ENCODE peak calls at places on chromosomes 1 and 21, in six cellular contexts. One of them, this sample, is unnamed.

GRCh38 chr21:34498623-34499022 is 13.4 kb downstream of the KCNE1 start:
- DNase-seq in left ventricle myocardium inferior: no peak
- DNase-seq in neuronal stem cell: no peak
- DNase-seq in RWPE1: no peak
- DNase-seq in ELR: no peak
- DNase-seq in CD4-positive, alpha-beta T cell: no peak
- DNase-seq in this sample: no peak

GRCh38 chr1:58765016-58765415 is 18.8 kb downstream of the JUN start:
- DNase-seq in left ventricle myocardium inferior: no peak
- DNase-seq in RWPE1: no peak
- DNase-seq in ELR: peak; percentile 86
- DNase-seq in CD4-positive, alpha-beta T cell: no peak
- DNase-seq in neuronal stem cell: no peak
- DNase-seq in this sample: no peak

GRCh38 chr1:221718391-221719277 is 23.3 kb downstream of the DUSP10 start:
- DNase-seq in CD4-positive, alpha-beta T cell: no peak
- DNase-seq in neuronal stem cell: no peak
- DNase-seq in ELR: peak; percentile 65
- DNase-seq in RWPE1: no peak
- DNase-seq in left ventricle myocardium inferior: no peak
- DNase-seq in this sample: no peak

GRCh38 chr1:155226910-155227260 is 18.4 kb downstream of the MTX1 start:
- DNase-seq in neuronal stem cell: peak; percentile 66
- DNase-seq in CD4-positive, alpha-beta T cell: no peak
- DNase-seq in ELR: peak; percentile 66
- DNase-seq in left ventricle myocardium inferior: peak; percentile 35
- DNase-seq in RWPE1: no peak
- DNase-seq in this sample: peak; percentile 45

GRCh38 chr1:109197163-109198042 is 16.3 kb upstream of the SARS1 start:
- DNase-seq in left ventricle myocardium inferior: peak; percentile 20
- DNase-seq in CD4-positive, alpha-beta T cell: no peak
- DNase-seq in neuronal stem cell: peak; percentile 12
- DNase-seq in ELR: peak; percentile 99
- DNase-seq in RWPE1: peak; percentile 97
- DNase-seq in this sample: no peak

GRCh38 chr1:27563407-27564263 is 40.3 kb downstream of the AHDC1 start:
- DNase-seq in neuronal stem cell: no peak
- DNase-seq in CD4-positive, alpha-beta T cell: no peak
- DNase-seq in RWPE1: no peak
- DNase-seq in left ventricle myocardium inferior: peak; percentile 73
- DNase-seq in ELR: peak; percentile 46
- DNase-seq in this sample: no peak

GRCh38 chr1:209787551-209787950 is 3.2 kb upstream of the C1orf74 start:
- DNase-seq in ELR: no peak
- DNase-seq in left ventricle myocardium inferior: no peak
- DNase-seq in RWPE1: no peak
- DNase-seq in CD4-positive, alpha-beta T cell: no peak
- DNase-seq in neuronal stem cell: no peak
- DNase-seq in this sample: no peak

GRCh38 chr1:71521655-71522264 is 440.9 kb upstream of the ZRANB2 start:
- DNase-seq in CD4-positive, alpha-beta T cell: no peak
- DNase-seq in neuronal stem cell: peak; percentile 8
- DNase-seq in RWPE1: peak; percentile 8
- DNase-seq in left ventricle myocardium inferior: no peak
- DNase-seq in ELR: peak; percentile 47
- DNase-seq in this sample: no peak

GRCh38 chr1:170707959-170708666 is 44.2 kb downstream of the PRRX1 start:
- DNase-seq in ELR: peak; percentile 96
- DNase-seq in RWPE1: peak; percentile 82
- DNase-seq in left ventricle myocardium inferior: no peak
- DNase-seq in CD4-positive, alpha-beta T cell: no peak
- DNase-seq in neuronal stem cell: no peak
- DNase-seq in this sample: no peak

GRCh38 chr1:203985044-203985443 is 87.9 kb upstream of the SOX13 start:
- DNase-seq in CD4-positive, alpha-beta T cell: no peak
- DNase-seq in neuronal stem cell: peak; percentile 74
- DNase-seq in ELR: no peak
- DNase-seq in RWPE1: no peak
- DNase-seq in left ventricle myocardium inferior: no peak
- DNase-seq in this sample: no peak

GRCh38 chr1:83882906-83883305 is 116.0 kb downstream of the TTLL7 start:
- DNase-seq in CD4-positive, alpha-beta T cell: no peak
- DNase-seq in neuronal stem cell: no peak
- DNase-seq in left ventricle myocardium inferior: no peak
- DNase-seq in ELR: peak; percentile 61
- DNase-seq in RWPE1: peak; percentile 20
- DNase-seq in this sample: no peak

GRCh38 chr1:44327679-44328491 is 27.2 kb downstream of the ERI3 start:
- DNase-seq in RWPE1: peak; percentile 99
- DNase-seq in left ventricle myocardium inferior: peak; percentile 76
- DNase-seq in ELR: peak; percentile 100
- DNase-seq in neuronal stem cell: no peak
- DNase-seq in CD4-positive, alpha-beta T cell: no peak
- DNase-seq in this sample: no peak

GRCh38 chr1:54767526-54767925 is 3.2 kb upstream of the PARS2 start:
- DNase-seq in left ventricle myocardium inferior: no peak
- DNase-seq in neuronal stem cell: no peak
- DNase-seq in ELR: no peak
- DNase-seq in CD4-positive, alpha-beta T cell: no peak
- DNase-seq in RWPE1: no peak
- DNase-seq in this sample: no peak